ENCODE peak calls at places on chromosomes 11 and 22, in four cellular contexts. One of them, this sample, is unnamed.

GRCh38 chr11:72223615-72224586 is 666 bp upstream of the INPPL1 start:
- DNase-seq in bronchial epithelial cell: no peak
- DNase-seq in activated CD4-positive, alpha-beta T cell treated with anti-CD3 and anti-CD28 coated beads for 36 hours: peak; percentile 79
- DNase-seq in Caki2: peak; percentile 70
- DNase-seq in this sample: peak; percentile 32

GRCh38 chr11:14623036-14623435 is 20.6 kb upstream of the PDE3B start:
- DNase-seq in bronchial epithelial cell: no peak
- DNase-seq in activated CD4-positive, alpha-beta T cell treated with anti-CD3 and anti-CD28 coated beads for 36 hours: no peak
- DNase-seq in Caki2: no peak
- DNase-seq in this sample: no peak

GRCh38 chr11:118789501-118790356 is 1.2 kb downstream of the DDX6 start:
- DNase-seq in bronchial epithelial cell: peak; percentile 54
- DNase-seq in activated CD4-positive, alpha-beta T cell treated with anti-CD3 and anti-CD28 coated beads for 36 hours: peak; percentile 70
- DNase-seq in Caki2: peak; percentile 33
- DNase-seq in this sample: peak; percentile 12

GRCh38 chr11:66497206-66497605 is 13.2 kb upstream of the BBS1 start:
- DNase-seq in bronchial epithelial cell: no peak
- DNase-seq in activated CD4-positive, alpha-beta T cell treated with anti-CD3 and anti-CD28 coated beads for 36 hours: no peak
- DNase-seq in Caki2: no peak
- DNase-seq in this sample: no peak

GRCh38 chr11:15361316-15361715 is 246.6 kb downstream of the INSC start:
- DNase-seq in bronchial epithelial cell: no peak
- DNase-seq in activated CD4-positive, alpha-beta T cell treated with anti-CD3 and anti-CD28 coated beads for 36 hours: no peak
- DNase-seq in Caki2: no peak
- DNase-seq in this sample: no peak

GRCh38 chr22:43399338-43399979 is 12.4 kb upstream of the MPPED1 start:
- DNase-seq in bronchial epithelial cell: no peak
- DNase-seq in activated CD4-positive, alpha-beta T cell treated with anti-CD3 and anti-CD28 coated beads for 36 hours: peak; percentile 20
- DNase-seq in Caki2: no peak
- DNase-seq in this sample: no peak

GRCh38 chr11:106840993-106841392 is 177.3 kb downstream of the GUCY1A2 start:
- DNase-seq in bronchial epithelial cell: no peak
- DNase-seq in activated CD4-positive, alpha-beta T cell treated with anti-CD3 and anti-CD28 coated beads for 36 hours: no peak
- DNase-seq in Caki2: no peak
- DNase-seq in this sample: peak; percentile 2

GRCh38 chr11:3939651-3940190 is 84.3 kb downstream of the STIM1 start:
- DNase-seq in bronchial epithelial cell: no peak
- DNase-seq in activated CD4-positive, alpha-beta T cell treated with anti-CD3 and anti-CD28 coated beads for 36 hours: no peak
- DNase-seq in Caki2: no peak
- DNase-seq in this sample: no peak

GRCh38 chr11:1556278-1557167 is 15.5 kb downstream of the DUSP8 start:
- DNase-seq in bronchial epithelial cell: no peak
- DNase-seq in activated CD4-positive, alpha-beta T cell treated with anti-CD3 and anti-CD28 coated beads for 36 hours: no peak
- DNase-seq in Caki2: no peak
- DNase-seq in this sample: no peak

GRCh38 chr11:45025716-45026492 is 75.2 kb upstream of the TP53I11 start:
- DNase-seq in bronchial epithelial cell: no peak
- DNase-seq in activated CD4-positive, alpha-beta T cell treated with anti-CD3 and anti-CD28 coated beads for 36 hours: peak; percentile 18
- DNase-seq in Caki2: no peak
- DNase-seq in this sample: no peak

GRCh38 chr22:37765498-37765897 is 42.2 kb upstream of the GCAT start:
- DNase-seq in bronchial epithelial cell: no peak
- DNase-seq in activated CD4-positive, alpha-beta T cell treated with anti-CD3 and anti-CD28 coated beads for 36 hours: no peak
- DNase-seq in Caki2: no peak
- DNase-seq in this sample: no peak

GRCh38 chr11:79482800-79483199 is 42.0 kb upstream of the TENM4 start:
- DNase-seq in bronchial epithelial cell: no peak
- DNase-seq in activated CD4-positive, alpha-beta T cell treated with anti-CD3 and anti-CD28 coated beads for 36 hours: peak; percentile 5
- DNase-seq in Caki2: no peak
- DNase-seq in this sample: no peak

GRCh38 chr11:30106222-30106621 is 89.4 kb upstream of the KCNA4 start:
- DNase-seq in bronchial epithelial cell: no peak
- DNase-seq in activated CD4-positive, alpha-beta T cell treated with anti-CD3 and anti-CD28 coated beads for 36 hours: no peak
- DNase-seq in Caki2: no peak
- DNase-seq in this sample: no peak

GRCh38 chr11:102268083-102268984 is 49.0 kb upstream of the BIRC3 start:
- DNase-seq in bronchial epithelial cell: peak; percentile 85
- DNase-seq in activated CD4-positive, alpha-beta T cell treated with anti-CD3 and anti-CD28 coated beads for 36 hours: peak; percentile 93
- DNase-seq in Caki2: peak; percentile 64
- DNase-seq in this sample: peak; percentile 96

GRCh38 chr11:38460901-38461300 is 1862.9 kb upstream of the RAG2 start:
- DNase-seq in bronchial epithelial cell: peak; percentile 74
- DNase-seq in activated CD4-positive, alpha-beta T cell treated with anti-CD3 and anti-CD28 coated beads for 36 hours: no peak
- DNase-seq in Caki2: no peak
- DNase-seq in this sample: no peak

GRCh38 chr11:94545641-94546470 is 2.1 kb downstream of the FUT4 start:
- DNase-seq in bronchial epithelial cell: no peak
- DNase-seq in activated CD4-positive, alpha-beta T cell treated with anti-CD3 and anti-CD28 coated beads for 36 hours: no peak
- DNase-seq in Caki2: no peak
- DNase-seq in this sample: no peak

GRCh38 chr11:62120001-62120400 is 3.8 kb upstream of the INCENP start:
- DNase-seq in bronchial epithelial cell: no peak
- DNase-seq in activated CD4-positive, alpha-beta T cell treated with anti-CD3 and anti-CD28 coated beads for 36 hours: no peak
- DNase-seq in Caki2: no peak
- DNase-seq in this sample: no peak

GRCh38 chr22:42340695-42341383 is 70.4 kb upstream of the TCF20 start:
- DNase-seq in bronchial epithelial cell: no peak
- DNase-seq in activated CD4-positive, alpha-beta T cell treated with anti-CD3 and anti-CD28 coated beads for 36 hours: no peak
- DNase-seq in Caki2: no peak
- DNase-seq in this sample: no peak

GRCh38 chr11:14015711-14016110 is 53.2 kb downstream of the SPON1 start:
- DNase-seq in bronchial epithelial cell: peak; percentile 74
- DNase-seq in activated CD4-positive, alpha-beta T cell treated with anti-CD3 and anti-CD28 coated beads for 36 hours: no peak
- DNase-seq in Caki2: peak; percentile 89
- DNase-seq in this sample: peak; percentile 81

GRCh38 chr22:49331223-49331815 is 496.4 kb downstream of the BRD1 start:
- DNase-seq in bronchial epithelial cell: no peak
- DNase-seq in activated CD4-positive, alpha-beta T cell treated with anti-CD3 and anti-CD28 coated beads for 36 hours: no peak
- DNase-seq in Caki2: no peak
- DNase-seq in this sample: no peak